ENCODE peak calls at places on chromosome 17, in six cellular contexts. E is spleen, M is fibroblast of lung, U is Peyer's patch, S is upper lobe of right lung, G is AG04450. C is an unnamed sample. For H3K27me3, the result is how much of the 10 kb centered on the place peaks cover.

GRCh38 chr17:21263351-21263750 is 10.1 kb upstream of the NATD1 start:
- DNase-seq in S (no peak), U (no peak), M (peak), E (no peak), G (no peak), C (no peak)

GRCh38 chr17:50519141-50519834 is 11.0 kb downstream of the MYCBPAP start:
- DNase-seq in S (no peak), E (no peak), U (no peak), G (no peak), M (no peak), C (no peak)

GRCh38 chr17:17782425-17783120 is 54.2 kb downstream of the SREBF1 start:
- DNase-seq in U (no peak), G (no peak), M (peak), S (no peak), E (no peak), C (no peak)

GRCh38 chr17:4420692-4421131 is 13.0 kb upstream of the SPNS3 start:
- DNase-seq in E (no peak), S (no peak), M (peak), U (peak), G (peak), C (peak)

GRCh38 chr17:7745748-7746470 is 28.4 kb downstream of the DNAH2 start:
- DNase-seq in E (no peak), S (peak), G (peak), U (no peak), M (peak), C (no peak)

GRCh38 chr17:8837438-8838075 is 29.9 kb downstream of the PIK3R6 start:
- DNase-seq in E (no peak), M (no peak), U (peak), G (no peak), S (no peak), C (no peak)

GRCh38 chr17:59763861-59764260 is 56.4 kb downstream of the VMP1 start:
- DNase-seq in M (peak), S (no peak), E (no peak), U (no peak), G (peak), C (no peak)

GRCh38 chr17:27106982-27107360 is 186.9 kb upstream of the WSB1 start:
- DNase-seq in U (no peak), S (no peak), M (no peak), G (no peak), E (no peak), C (no peak)

GRCh38 chr17:28926366-28926765 is 23.5 kb upstream of the DHRS13 start:
- DNase-seq in S (no peak), U (no peak), M (no peak), E (no peak), G (no peak), C (no peak)

GRCh38 chr17:37847811-37848331 is 76.3 kb upstream of the TBC1D3K start:
- DNase-seq in U (no peak), M (no peak), G (no peak), S (no peak), E (no peak), C (no peak)

GRCh38 chr17:80746262-80746935 is 201.8 kb downstream of the RPTOR start:
- DNase-seq in M (no peak), U (no peak), E (no peak), S (no peak), G (no peak), C (no peak)

GRCh38 chr17:64499805-64500486 is 3.1 kb upstream of the POLG2 start:
- DNase-seq in E (no peak), S (no peak), M (peak), U (no peak), G (no peak), C (no peak)

GRCh38 chr17:48633266-48633816 is 7.2 kb upstream of the HOXB9 start:
- DNase-seq in S (peak), M (no peak), G (no peak), U (peak), E (no peak), C (no peak)

GRCh38 chr17:48333034-48333491 is 97.0 kb downstream of the SKAP1 start:
- DNase-seq in E (no peak), G (no peak), S (no peak), M (no peak), U (no peak), C (no peak)

GRCh38 chr17:74522381-74523090 is 8.7 kb downstream of the CD300LB start:
- DNase-seq in M (no peak), U (peak), E (peak), G (no peak), S (no peak), C (no peak)

GRCh38 chr17:43316522-43317142 is 82.2 kb upstream of the ARL4D start:
- DNase-seq in M (no peak), S (no peak), E (peak), G (no peak), U (no peak), C (no peak)

GRCh38 chr17:61617261-61617660 is 26.2 kb upstream of the NACA2 start:
- DNase-seq in S (no peak), E (no peak), U (no peak), G (no peak), M (no peak), C (no peak)

GRCh38 chr17:67221062-67221998 is 23.7 kb downstream of the HELZ start:
- DNase-seq in M (peak), E (no peak), G (no peak), S (no peak), U (no peak), C (peak)

GRCh38 chr17:68707032-68707431 is 105.9 kb upstream of the FAM20A start:
- DNase-seq in S (no peak), E (no peak), G (no peak), U (no peak), M (peak), C (no peak)

GRCh38 chr17:47324224-47325020 is 667 bp downstream of the EFCAB13 start:
- DNase-seq in E (peak), S (peak), G (no peak), U (peak), M (peak), C (peak)

GRCh38 chr17:79331492-79331891 is 256.9 kb downstream of the ENGASE start:
- DNase-seq in U (no peak), E (no peak), M (no peak), G (no peak), S (no peak), C (no peak)

GRCh38 chr17:80531400-80531799 is 13.2 kb upstream of the RPTOR start:
- DNase-seq in U (no peak), M (no peak), G (no peak), E (peak), S (no peak), C (no peak)

GRCh38 chr17:41725134-41725533 is 9.3 kb downstream of the HAP1 start:
- DNase-seq in M (no peak), U (no peak), G (no peak), S (no peak), E (no peak), C (no peak)

GRCh38 chr17:76151896-76152454 is 10.9 kb upstream of the FOXJ1 start:
- DNase-seq in M (no peak), S (peak), G (no peak), E (peak), U (no peak), C (no peak)

GRCh38 chr17:40295471-40296457 is 8.1 kb downstream of the CDC6 start:
- DNase-seq in S (no peak), U (peak), G (no peak), E (no peak), M (no peak), C (no peak)

GRCh38 chr17:8369944-8370343 is 6.6 kb downstream of the KRABD2 start:
- DNase-seq in E (no peak), S (no peak), M (no peak), U (no peak), G (no peak), C (no peak)

GRCh38 chr17:56125830-56126819 is 27.1 kb upstream of the ANKFN1 start:
- DNase-seq in S (no peak), E (no peak), G (peak), U (no peak), M (peak), C (peak)

GRCh38 chr17:7988750-7989178 is 13.7 kb upstream of the GUCY2D start:
- DNase-seq in G (peak), U (no peak), E (no peak), S (no peak), M (peak), C (peak)

GRCh38 chr17:82370471-82371332 is 863 bp upstream of the UTS2R start:
- DNase-seq in G (no peak), U (peak), S (no peak), E (no peak), M (no peak), C (no peak)
- H3K4me3 ChIP-seq in G (peak), U (peak), S (peak), E (peak), M (peak), C (peak)

GRCh38 chr17:19933633-19934032 is 44.0 kb downstream of the AKAP10 start:
- DNase-seq in M (no peak), E (no peak), S (no peak), U (no peak), G (no peak), C (no peak)
- TF ChIP-seq CTCF in M (no peak), E (no peak), S (no peak), U (no peak), G (no peak), C (no peak)

DNA sequence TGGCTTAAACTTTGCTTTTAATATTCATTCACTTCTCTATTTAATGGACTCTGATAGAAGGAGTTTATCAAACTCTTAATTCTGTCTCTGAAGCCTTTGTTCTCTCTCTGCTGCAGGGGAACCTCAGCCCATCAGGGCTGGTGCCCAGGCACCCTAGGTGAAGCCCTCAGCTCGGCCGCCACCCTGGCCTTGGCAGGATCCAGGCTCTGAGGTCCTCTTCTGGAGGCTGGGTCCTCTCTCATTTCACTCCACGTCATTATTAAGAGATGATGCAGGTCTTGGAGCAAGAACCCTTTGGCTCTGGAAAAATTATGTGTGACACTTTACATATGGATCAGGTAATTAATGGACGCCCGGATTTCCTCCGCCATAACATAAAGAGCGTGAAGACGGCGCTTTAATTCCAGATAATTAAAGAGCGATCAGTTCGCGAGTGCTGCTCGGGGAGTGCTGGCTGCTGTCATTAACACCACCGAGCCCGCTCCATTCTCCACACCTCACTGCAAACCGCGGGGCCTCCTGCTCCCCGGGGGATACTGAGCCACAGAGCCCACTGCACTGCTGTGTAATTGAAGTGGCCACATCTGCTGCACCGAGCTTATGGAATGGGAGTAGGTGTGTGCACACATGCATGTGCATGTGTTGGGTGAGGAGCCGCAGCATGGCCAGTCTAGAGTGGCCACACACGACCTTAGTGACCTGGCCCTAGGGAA is 259.4 kb upstream of the TNRC6C start:
- DNase-seq in G (no peak), E (no peak), M (no peak), S (no peak), U (peak), C (no peak)
- H3K27me3 ChIP-seq in G (under half), E (under half), M (under half), S (under half), U (under half), C (under half)

DNA sequence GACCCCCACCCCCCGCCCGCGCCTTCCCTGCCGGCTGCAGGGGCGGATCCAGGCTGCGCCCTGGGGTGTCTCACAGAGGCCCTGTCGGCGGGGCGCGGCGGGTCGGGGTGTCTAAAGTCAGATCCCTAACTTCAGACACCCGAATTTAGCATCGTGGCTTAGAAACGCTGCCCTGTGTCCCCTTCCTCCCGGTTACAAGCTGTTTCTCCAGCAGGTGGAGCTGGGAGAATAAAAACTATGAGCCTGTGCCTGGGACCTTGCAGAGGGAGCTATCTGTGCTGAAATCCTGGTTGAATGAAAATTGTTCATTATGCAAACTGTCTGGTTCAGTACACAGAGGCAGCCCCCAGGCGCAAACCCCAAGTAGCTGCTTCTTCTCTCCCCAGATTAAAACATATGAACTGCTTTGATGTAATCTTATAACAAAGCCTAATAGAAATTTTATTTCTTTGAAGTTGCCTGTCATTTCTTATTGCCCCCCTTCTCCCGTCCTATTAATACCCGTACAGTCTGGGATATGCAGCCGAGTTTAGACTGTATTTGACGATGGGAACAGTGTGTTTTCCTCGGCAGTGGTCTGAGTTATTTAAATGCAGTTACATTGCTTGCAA is 79.0 kb downstream of the RPA1 start:
- DNase-seq in M (peak), E (no peak), U (peak), G (peak), S (no peak), C (peak)
- H3K4me3 ChIP-seq in M (no peak), E (peak), U (peak), G (peak), S (peak), C (no peak)

GRCh38 chr17:44733753-44734152 is 25.0 kb upstream of the ADAM11 start:
- DNase-seq in S (no peak), U (no peak), G (no peak), E (peak), M (no peak), C (peak)
- TF ChIP-seq CTCF in S (no peak), U (no peak), G (peak), E (no peak), M (no peak), C (peak)

GRCh38 chr17:34859652-34860051 is 101.6 kb downstream of the CCT6B start:
- DNase-seq in G (no peak), M (no peak), S (no peak), U (no peak), E (no peak), C (no peak)

GRCh38 chr17:34862384-34862783 is 98.9 kb downstream of the CCT6B start:
- DNase-seq in G (no peak), U (no peak), S (no peak), M (no peak), E (no peak), C (peak)

GRCh38 chr17:34853916-34854315 is 107.3 kb downstream of the CCT6B start:
- DNase-seq in E (no peak), U (no peak), M (no peak), S (no peak), G (no peak), C (no peak)

DNA sequence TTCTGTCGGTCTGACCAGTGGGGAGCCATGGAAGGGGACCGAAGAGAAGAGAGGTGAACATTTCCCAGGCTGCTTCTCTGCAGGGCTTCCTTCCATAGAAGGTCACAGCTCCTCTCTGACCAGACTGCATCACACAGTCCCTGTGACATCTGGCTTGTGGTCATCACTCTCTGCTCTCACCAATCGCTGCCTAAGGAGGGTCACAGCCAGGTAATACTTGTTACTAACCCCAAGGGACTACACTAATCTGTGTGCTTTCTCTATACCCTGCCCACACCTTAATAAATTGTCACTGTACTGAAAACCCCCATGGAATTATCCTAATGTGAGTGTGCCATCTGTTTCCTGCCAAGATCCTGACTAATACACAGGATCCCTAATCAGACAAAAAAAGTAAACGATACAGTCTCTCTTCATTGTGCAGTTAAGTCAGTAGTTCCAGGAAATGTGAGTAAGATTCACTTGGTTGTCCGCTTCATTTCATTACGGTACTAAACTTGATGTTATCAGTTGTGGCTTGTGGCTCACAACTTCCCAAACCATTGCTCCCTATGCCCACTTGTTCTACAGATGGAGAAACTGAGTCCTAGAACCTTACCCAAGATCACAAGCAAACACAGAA is 102.2 kb downstream of the CCT6B start:
- DNase-seq in M (no peak), U (no peak), E (no peak), S (no peak), G (no peak), C (no peak)
- H3K27me3 ChIP-seq in M (under half), U (under half), E (under half), S (under half), G (under half), C (under half)

C was measured in BE2C.